ENCODE peak calls at places on chromosomes 16 and 17, in five cellular contexts. K is effector memory CD4-positive, alpha-beta T cell; Z is cardiac muscle cell; D is HTR-8/SVneo; O is retina. Y is an unnamed sample.

GRCh38 chr17:38354466-38354865 is 2.8 kb downstream of the SOCS7 start:
- DNase-seq in K (no peak), Z (no peak), O (no peak), D (no peak), Y (no peak)

GRCh38 chr17:28415886-28416285 is 9.9 kb upstream of the SLC46A1 start:
- DNase-seq in K (no peak), O (no peak), Z (no peak), D (no peak), Y (no peak)

GRCh38 chr17:59084154-59084553 is 22.5 kb downstream of the TRIM37 start:
- DNase-seq in O (no peak), D (no peak), K (no peak), Z (no peak), Y (no peak)

GRCh38 chr17:29567362-29568330 is 809 bp upstream of the ABHD15 start:
- DNase-seq in Z (peak; percentile 74), K (peak; percentile 59), D (no peak), O (peak; percentile 88), Y (peak; percentile 80)

GRCh38 chr16:79469999-79470398 is 130.5 kb downstream of the MAF start:
- DNase-seq in O (no peak), D (no peak), Z (no peak), K (no peak), Y (peak; percentile 24)

GRCh38 chr17:64491034-64491860 is 5.6 kb downstream of the POLG2 start:
- DNase-seq in O (no peak), K (no peak), Z (no peak), D (no peak), Y (peak; percentile 23)

GRCh38 chr16:55294947-55295346 is 29.1 kb upstream of the IRX6 start:
- DNase-seq in K (no peak), D (no peak), O (peak; percentile 39), Z (peak; percentile 61), Y (peak; percentile 26)

GRCh38 chr16:70437017-70437581 is 1.8 kb downstream of the ST3GAL2 start:
- DNase-seq in O (peak; percentile 62), K (no peak), D (peak; percentile 93), Z (peak; percentile 87), Y (peak; percentile 72)

GRCh38 chr17:68290268-68290954 is 516 bp downstream of the SLC16A6 start:
- DNase-seq in O (peak; percentile 76), Z (peak; percentile 38), D (no peak), K (peak; percentile 69), Y (peak; percentile 15)